ENCODE peak calls at places on chromosomes 7 and 10, in four cellular contexts. M is K562, V is HepG2, T is GM12878. O is an unnamed sample.
A peak's percentile ranks its signal among the peaks of the same experiment; 100 is the strongest.

GRCh38 chr10:43384252-43385221 is 13.1 kb downstream of the FXYD4 start:
- DNase-seq in M (no peak), V (no peak), T (no peak), O (no peak)

GRCh38 chr7:139687980-139688632 is 89.7 kb downstream of the HIPK2 start:
- DNase-seq in M (peak; percentile 85), V (no peak), T (no peak), O (no peak)

GRCh38 chr7:29328811-29329210 is 134.2 kb downstream of the CHN2 start:
- DNase-seq in M (no peak), V (no peak), T (no peak), O (no peak)

GRCh38 chr10:102668312-102669110 is 24.2 kb downstream of the TRIM8 start:
- DNase-seq in M (no peak), V (no peak), T (no peak), O (no peak)

GRCh38 chr10:74889662-74889998 is 63.2 kb downstream of the KAT6B start:
- DNase-seq in M (no peak), V (no peak), T (no peak), O (no peak)

GRCh38 chr7:29490094-29490607 is 73.5 kb upstream of the PRR15 start:
- DNase-seq in M (no peak), V (no peak), T (no peak), O (no peak)

GRCh38 chr7:141221007-141221612 is 147.2 kb downstream of the TMEM178B start:
- DNase-seq in M (no peak), V (no peak), T (no peak), O (no peak)

GRCh38 chr10:114276671-114277070 is 37.6 kb downstream of the VWA2 start:
- DNase-seq in M (no peak), V (no peak), T (no peak), O (no peak)

GRCh38 chr10:79027147-79028055 is 41.4 kb upstream of the ZMIZ1 start:
- DNase-seq in M (peak; percentile 76), V (no peak), T (no peak), O (no peak)

GRCh38 chr7:22565315-22565811 is 65.4 kb upstream of the STEAP1B start:
- DNase-seq in M (no peak), V (no peak), T (peak; percentile 45), O (no peak)

GRCh38 chr7:75798770-75799169 is 14.8 kb downstream of the CCL24 start:
- DNase-seq in M (no peak), V (peak; percentile 16), T (no peak), O (no peak)

GRCh38 chr10:48976208-48976607 is 36.6 kb upstream of the LRRC18 start:
- DNase-seq in M (peak; percentile 36), V (peak; percentile 6), T (no peak), O (peak; percentile 30)

GRCh38 chr7:21041666-21042065 is 255.0 kb upstream of the SP8 start:
- DNase-seq in M (no peak), V (no peak), T (no peak), O (peak; percentile 51)

GRCh38 chr7:155277385-155277994 is 20.2 kb upstream of the INSIG1 start:
- DNase-seq in M (no peak), V (no peak), T (no peak), O (no peak)

GRCh38 chr7:128190051-128190640 is 50.9 kb upstream of the LEP start:
- DNase-seq in M (no peak), V (no peak), T (no peak), O (peak; percentile 8)

GRCh38 chr7:157445246-157445955 is 108.6 kb downstream of the DNAJB6 start:
- DNase-seq in M (no peak), V (no peak), T (no peak), O (no peak)

GRCh38 chr7:120583835-120584586 is 273.9 kb downstream of the TSPAN12 start:
- DNase-seq in M (no peak), V (no peak), T (no peak), O (no peak)

GRCh38 chr7:477626-478220 is 41.9 kb downstream of the PDGFA start:
- DNase-seq in M (no peak), V (no peak), T (no peak), O (no peak)

GRCh38 chr10:30818010-30818660 is 188.6 kb upstream of the LYZL2 start:
- DNase-seq in M (peak; percentile 16), V (no peak), T (no peak), O (no peak)

GRCh38 chr7:67955061-67955460 is 958.4 kb downstream of the TYW1 start:
- DNase-seq in M (no peak), V (no peak), T (no peak), O (no peak)

GRCh38 chr10:51224610-51225230 is 150.4 kb downstream of the PRKG1 start:
- DNase-seq in M (no peak), V (no peak), T (no peak), O (no peak)

GRCh38 chr7:139034855-139035587 is 821 bp downstream of the ZC3HAV1L start:
- DNase-seq in M (peak; percentile 25), V (no peak), T (no peak), O (peak; percentile 35)

GRCh38 chr10:119543814-119544642 is 1.5 kb upstream of the RGS10 start:
- DNase-seq in M (no peak), V (no peak), T (no peak), O (no peak)

GRCh38 chr7:28477041-28477442 is 64.7 kb downstream of the CREB5 start:
- DNase-seq in M (no peak), V (no peak), T (no peak), O (no peak)

GRCh38 chr10:78556700-78557432 is 511.9 kb upstream of the ZMIZ1 start:
- DNase-seq in M (no peak), V (no peak), T (no peak), O (no peak)

GRCh38 chr10:14727389-14727918 is 47.2 kb downstream of the FAM107B start:
- DNase-seq in M (no peak), V (no peak), T (no peak), O (no peak)

GRCh38 chr7:73799282-73800141 is 29.4 kb upstream of the CLDN3 start:
- DNase-seq in M (no peak), V (peak; percentile 34), T (no peak), O (no peak)

GRCh38 chr10:112958275-112958995 is 8.4 kb downstream of the TCF7L2 start:
- DNase-seq in M (no peak), V (no peak), T (no peak), O (no peak)

GRCh38 chr7:31121641-31122040 is 69.5 kb downstream of the ADCYAP1R1 start:
- DNase-seq in M (no peak), V (no peak), T (no peak), O (no peak)

GRCh38 chr10:30374353-30374752 is 25.3 kb upstream of the MTPAP start:
- DNase-seq in M (peak; percentile 79), V (peak; percentile 27), T (no peak), O (peak; percentile 71)

GRCh38 chr10:21599582-21599981 is 65.5 kb downstream of the MLLT10 start:
- DNase-seq in M (no peak), V (no peak), T (no peak), O (no peak)

GRCh38 chr10:25564351-25564750 is 369.7 kb upstream of the MYO3A start:
- DNase-seq in M (no peak), V (no peak), T (no peak), O (no peak)

GRCh38 chr10:112362833-112363232 is 11.1 kb upstream of the ACSL5 start:
- DNase-seq in M (no peak), V (no peak), T (no peak), O (no peak)

DNA sequence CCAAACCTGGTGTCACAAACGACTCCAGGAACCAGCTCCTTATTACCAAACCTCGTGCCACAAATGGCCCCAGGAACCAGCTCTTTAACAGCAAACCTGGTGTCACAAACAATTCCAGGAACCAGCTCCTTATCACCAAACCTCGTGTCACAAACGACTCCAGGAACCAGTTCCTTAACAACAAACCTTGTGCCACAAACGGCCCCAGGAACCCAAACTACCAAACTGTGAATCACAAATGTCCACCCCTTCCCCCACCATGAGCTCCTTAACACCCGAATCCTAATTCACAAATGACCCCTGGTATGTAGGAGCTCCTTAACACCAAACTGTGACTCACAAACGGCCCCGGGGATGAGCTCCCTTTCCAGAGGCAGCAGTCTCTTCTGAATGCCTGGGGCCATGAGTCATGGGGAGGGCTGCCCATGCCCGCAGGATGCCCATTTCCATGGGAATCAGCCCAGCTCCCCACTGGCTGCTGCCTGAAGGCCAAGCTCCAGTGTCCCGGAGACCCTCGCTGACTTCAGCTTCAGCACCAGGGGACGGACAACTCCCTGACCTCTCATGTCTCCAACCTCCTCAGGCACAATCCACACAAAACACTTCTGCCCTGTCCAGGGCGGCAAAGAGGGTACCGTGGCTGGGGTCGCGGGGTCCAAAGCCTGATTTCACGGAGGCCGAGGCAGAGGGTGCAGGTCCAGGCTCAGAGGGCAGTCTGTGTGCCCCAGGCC is 213.1 kb downstream of the ELFN1 start:
- DNase-seq in M (peak; percentile 63), V (no peak), T (no peak), O (no peak)
- TF ChIP-seq TCF7 in M (no peak), V (no peak), T (no peak), O (no peak)

GRCh38 chr10:80186364-80187012 is 18.8 kb downstream of the ANXA11 start:
- DNase-seq in M (no peak), V (no peak), T (no peak), O (no peak)
- TF ChIP-seq TCF7 in M (no peak), V (no peak), T (no peak), O (no peak)

DNA sequence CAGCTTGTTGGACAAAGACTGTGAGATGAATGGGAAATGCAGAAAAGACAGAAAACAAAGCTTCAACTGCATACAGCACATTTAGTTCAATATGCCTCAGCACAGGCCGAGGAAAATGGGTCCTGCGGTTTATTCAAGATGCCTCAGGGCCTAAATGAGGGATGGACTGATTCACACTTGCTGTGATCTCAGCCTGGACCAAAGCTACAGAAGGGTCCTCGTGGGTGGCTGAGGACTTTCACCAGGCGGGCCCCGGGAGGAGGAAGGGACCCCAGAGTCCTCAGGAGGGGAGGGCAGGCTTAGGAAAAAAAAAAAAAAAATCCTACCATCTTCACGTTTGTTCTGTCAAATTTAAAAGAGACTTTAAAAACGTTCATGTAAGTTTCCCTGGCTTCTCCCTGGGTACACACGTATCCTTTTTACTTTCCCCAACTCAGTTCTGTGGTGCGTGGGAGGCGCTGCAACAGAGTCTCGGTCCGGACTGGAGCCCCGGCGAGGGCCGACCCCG is 621 bp upstream of the ZNF783 start:
- DNase-seq in M (no peak), V (no peak), T (no peak), O (no peak)
- TF ChIP-seq TCF7 in M (no peak), V (no peak), T (no peak), O (no peak)

DNA sequence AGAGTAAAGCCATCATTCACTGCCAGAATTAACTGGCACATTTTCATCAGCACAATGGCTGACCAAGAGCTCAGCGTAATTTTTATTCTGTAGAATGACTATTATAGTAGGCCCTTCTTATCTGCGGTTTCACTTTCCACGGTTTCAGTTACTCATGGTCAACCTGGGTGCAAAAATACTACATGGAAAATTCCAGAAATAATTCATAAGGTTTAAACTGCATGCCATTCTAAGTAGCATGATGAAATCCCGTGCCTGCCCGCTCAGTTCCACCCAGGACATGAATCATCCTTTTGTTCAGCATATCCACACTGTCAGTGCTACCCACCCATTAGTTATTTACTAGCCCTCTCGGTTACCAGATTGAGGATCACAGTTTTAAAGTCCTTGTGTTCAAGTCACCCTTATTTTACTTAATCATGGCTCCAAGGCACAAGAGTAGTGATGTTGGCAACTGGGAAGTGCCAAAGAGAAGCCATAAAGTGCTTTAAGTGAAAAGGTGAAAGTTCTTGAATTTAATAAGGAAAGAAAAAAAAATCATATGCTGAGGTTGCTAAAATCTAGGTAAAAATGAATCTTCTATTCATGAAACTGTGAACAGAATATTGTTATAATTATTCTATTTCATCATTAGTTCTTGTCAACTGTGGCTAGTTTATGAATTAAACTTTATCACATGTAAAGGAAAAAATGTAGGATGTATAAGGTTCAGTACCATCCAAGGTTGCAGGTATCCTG is 204.9 kb downstream of the DOCK4 start:
- DNase-seq in M (no peak), V (peak; percentile 26), T (no peak), O (no peak)
- TF ChIP-seq TCF7 in M (no peak), V (no peak), T (no peak), O (no peak)

GRCh38 chr10:97475936-97476594 is 22.2 kb downstream of the MMS19 start:
- DNase-seq in M (no peak), V (no peak), T (no peak), O (no peak)
- TF ChIP-seq TCF7 in M (no peak), V (no peak), T (no peak), O (no peak)